ENCODE peak calls at places on chromosomes 12 and 14, in six cellular contexts. V is A549, O is BE2C, I is heart right ventricle, H is upper lobe of right lung, F is breast epithelium. P is an unnamed sample. For H3K4me1, the result is how much of the 10 kb centered on the place peaks cover.

GRCh38 chr14:55071051-55071450 is 19.6 kb downstream of the MAPK1IP1L start:
- DNase-seq in V (no peak), O (no peak), I (no peak), H (no peak), F (no peak), P (no peak)

GRCh38 chr12:77925536-77926108 is 94.9 kb downstream of the NAV3 start:
- DNase-seq in V (peak), O (peak), I (peak), H (peak), F (peak), P (peak)

GRCh38 chr14:88229428-88229827 is 93.6 kb downstream of the KCNK10 start:
- DNase-seq in V (no peak), O (no peak), I (no peak), H (no peak), F (no peak), P (no peak)

GRCh38 chr12:117439531-117440001 is 78.1 kb upstream of the NOS1 start:
- DNase-seq in V (no peak), O (peak), I (peak), H (no peak), F (no peak), P (no peak)

GRCh38 chr14:41607119-41607785 is 576 bp downstream of the LRFN5 start:
- DNase-seq in V (no peak), O (no peak), I (no peak), H (no peak), F (no peak), P (no peak)

GRCh38 chr12:124412646-124413015 is 117.7 kb downstream of the RFLNA start:
- DNase-seq in V (no peak), O (no peak), I (no peak), H (no peak), F (no peak), P (no peak)

GRCh38 chr12:107320929-107321618 is 227.7 kb upstream of the CRY1 start:
- DNase-seq in V (peak), O (no peak), I (no peak), H (no peak), F (no peak), P (no peak)

GRCh38 chr14:99075061-99075460 is 196.9 kb downstream of the BCL11B start:
- DNase-seq in V (no peak), O (no peak), I (no peak), H (no peak), F (no peak), P (peak)

GRCh38 chr12:51773145-51773869 is 75.2 kb downstream of the FIGNL2 start:
- DNase-seq in V (peak), O (no peak), I (no peak), H (no peak), F (no peak), P (no peak)

GRCh38 chr14:83419420-83419819 is 1885.8 kb upstream of the SEL1L start:
- DNase-seq in V (no peak), O (no peak), I (no peak), H (peak), F (no peak), P (no peak)

GRCh38 chr12:90036641-90037040 is 328.0 kb upstream of the ATP2B1 start:
- DNase-seq in V (no peak), O (no peak), I (no peak), H (no peak), F (no peak), P (no peak)

GRCh38 chr14:52061890-52062289 is 7.0 kb downstream of the NID2 start:
- DNase-seq in V (no peak), O (no peak), I (no peak), H (no peak), F (no peak), P (no peak)

GRCh38 chr14:92603309-92604257 is 90.0 kb downstream of the RIN3 start:
- DNase-seq in V (peak), O (no peak), I (peak), H (peak), F (no peak), P (no peak)

GRCh38 chr12:40154381-40154780 is 48.5 kb upstream of the SLC2A13 start:
- DNase-seq in V (no peak), O (no peak), I (no peak), H (no peak), F (no peak), P (no peak)

GRCh38 chr14:34301107-34301734 is 160.8 kb downstream of the SPTSSA start:
- DNase-seq in V (peak), O (peak), I (no peak), H (no peak), F (no peak), P (peak)

GRCh38 chr12:54164402-54165145 is 24.2 kb downstream of the SMUG1 start:
- DNase-seq in V (no peak), O (peak), I (no peak), H (no peak), F (no peak), P (no peak)

GRCh38 chr14:64628940-64629403 is 75.3 kb upstream of the PLEKHG3 start:
- DNase-seq in V (peak), O (no peak), I (no peak), H (no peak), F (no peak), P (no peak)

GRCh38 chr14:67722293-67722692 is 20.6 kb downstream of the RDH12 start:
- DNase-seq in V (no peak), O (peak), I (peak), H (no peak), F (no peak), P (no peak)

GRCh38 chr14:53954551-53955233 is 1.9 kb downstream of the BMP4 start:
- DNase-seq in V (peak), O (no peak), I (peak), H (peak), F (no peak), P (peak)

GRCh38 chr12:19002192-19002591 is 127.3 kb upstream of the PLEKHA5 start:
- DNase-seq in V (no peak), O (no peak), I (no peak), H (no peak), F (no peak), P (no peak)

GRCh38 chr12:128382946-128383739 is 116.2 kb downstream of the TMEM132C start:
- DNase-seq in V (no peak), O (no peak), I (no peak), H (no peak), F (no peak), P (no peak)

GRCh38 chr14:29814153-29815057 is 113.2 kb downstream of the PRKD1 start:
- DNase-seq in V (no peak), O (no peak), I (peak), H (no peak), F (no peak), P (no peak)

GRCh38 chr14:21068521-21069387 is 1.4 kb upstream of the ARHGEF40 start:
- DNase-seq in V (peak), O (peak), I (peak), H (no peak), F (no peak), P (peak)

GRCh38 chr12:49580572-49581535 is 12.9 kb upstream of the MCRS1 start:
- DNase-seq in V (peak), O (peak), I (peak), H (no peak), F (no peak), P (peak)

GRCh38 chr12:31325524-31325875 is 450 bp downstream of the SINHCAF start:
- DNase-seq in V (peak), O (no peak), I (peak), H (no peak), F (no peak), P (peak)

GRCh38 chr14:31159682-31160296 is 47.8 kb downstream of the HECTD1 start:
- DNase-seq in V (peak), O (no peak), I (no peak), H (no peak), F (no peak), P (peak)

GRCh38 chr12:52526511-52526951 is 6.3 kb upstream of the KRT5 start:
- DNase-seq in V (no peak), O (no peak), I (no peak), H (no peak), F (no peak), P (no peak)

GRCh38 chr12:108620236-108620879 is 13.3 kb downstream of the SELPLG start:
- DNase-seq in V (peak), O (no peak), I (no peak), H (no peak), F (no peak), P (no peak)

GRCh38 chr14:74240794-74241610 is 1.8 kb downstream of the VSX2 start:
- DNase-seq in V (no peak), O (no peak), I (no peak), H (no peak), F (no peak), P (no peak)
- H3K4me3 ChIP-seq in V (peak), O (no peak), I (peak), H (peak), F (peak), P (peak)

GRCh38 chr12:120853188-120853587 is 51.0 kb downstream of the SPPL3 start:
- DNase-seq in V (no peak), O (no peak), I (no peak), H (no peak), F (no peak), P (no peak)

GRCh38 chr12:120858306-120859088 is 45.7 kb downstream of the SPPL3 start:
- DNase-seq in V (no peak), O (no peak), I (no peak), H (no peak), F (no peak), P (no peak)

GRCh38 chr12:120856980-120857379 is 47.2 kb downstream of the SPPL3 start:
- DNase-seq in V (no peak), O (no peak), I (no peak), H (no peak), F (no peak), P (no peak)

GRCh38 chr12:120854804-120855203 is 49.4 kb downstream of the SPPL3 start:
- DNase-seq in V (no peak), O (no peak), I (no peak), H (no peak), F (no peak), P (no peak)

GRCh38 chr12:120855823-120856589 is 48.2 kb downstream of the SPPL3 start:
- DNase-seq in V (no peak), O (no peak), I (no peak), H (no peak), F (no peak), P (no peak)
- H3K4me1 ChIP-seq in V (under half), O (under half), I (under half), H (under half), F (under half), P (under half)

DNA sequence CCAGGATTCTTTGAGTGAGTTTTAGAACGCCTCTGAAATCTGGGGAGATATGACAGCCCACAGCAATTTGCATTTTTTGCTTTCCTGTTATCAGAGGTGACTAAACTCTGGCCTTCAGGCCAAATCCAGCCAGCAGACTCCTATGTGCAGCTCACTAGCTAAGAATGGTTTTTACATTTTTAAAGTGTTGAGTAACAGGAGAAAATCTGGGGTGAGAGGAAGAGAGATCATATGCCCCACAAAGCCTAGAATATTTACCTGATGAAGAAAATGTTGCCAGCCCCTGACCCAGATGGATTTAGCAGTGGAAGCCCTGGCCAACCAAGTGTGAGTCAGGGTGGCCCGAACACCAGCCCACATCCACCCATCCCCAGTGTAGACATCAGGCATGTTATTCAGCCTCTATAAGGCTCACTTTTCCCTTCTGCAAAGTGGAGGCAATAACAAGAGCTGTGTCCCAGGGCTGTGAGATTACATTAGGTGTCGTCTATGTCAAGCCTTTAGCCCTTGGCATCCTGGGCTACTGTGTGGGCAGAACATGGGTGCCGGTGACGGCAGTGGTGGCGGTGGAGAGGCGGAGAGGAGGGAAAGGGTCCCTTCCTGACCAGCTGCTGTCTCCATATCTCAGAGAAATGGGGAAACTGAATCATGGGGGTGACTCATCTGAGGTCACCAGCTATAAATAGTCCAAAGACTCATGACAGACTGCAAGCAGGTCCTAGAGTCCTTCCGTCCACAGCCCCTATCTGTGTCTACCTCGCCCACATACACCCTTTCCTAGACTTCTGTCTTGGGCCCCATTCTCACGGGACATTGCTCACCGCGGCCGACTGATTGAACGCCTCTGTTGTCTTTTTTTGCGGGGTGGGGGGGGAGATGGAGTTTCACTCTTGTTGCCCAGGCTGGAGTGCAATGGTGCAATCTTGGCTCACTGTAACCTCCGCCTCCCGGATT is 32.6 kb upstream of the CD9 start:
- DNase-seq in V (peak), O (no peak), I (peak), H (peak), F (no peak), P (peak)
- H3K4me3 ChIP-seq in V (no peak), O (no peak), I (no peak), H (no peak), F (no peak), P (no peak)

GRCh38 chr12:55933799-55934174 is 2.8 kb downstream of the DGKA start:
- DNase-seq in V (no peak), O (no peak), I (no peak), H (no peak), F (no peak), P (no peak)

GRCh38 chr12:55935742-55936151 is 4.8 kb downstream of the DGKA start:
- DNase-seq in V (no peak), O (no peak), I (peak), H (peak), F (no peak), P (no peak)

GRCh38 chr12:55934343-55934742 is 3.4 kb downstream of the DGKA start:
- DNase-seq in V (no peak), O (no peak), I (no peak), H (no peak), F (no peak), P (no peak)

GRCh38 chr12:55933158-55933798 is 2.3 kb downstream of the DGKA start:
- DNase-seq in V (peak), O (no peak), I (no peak), H (no peak), F (no peak), P (peak)

DNA sequence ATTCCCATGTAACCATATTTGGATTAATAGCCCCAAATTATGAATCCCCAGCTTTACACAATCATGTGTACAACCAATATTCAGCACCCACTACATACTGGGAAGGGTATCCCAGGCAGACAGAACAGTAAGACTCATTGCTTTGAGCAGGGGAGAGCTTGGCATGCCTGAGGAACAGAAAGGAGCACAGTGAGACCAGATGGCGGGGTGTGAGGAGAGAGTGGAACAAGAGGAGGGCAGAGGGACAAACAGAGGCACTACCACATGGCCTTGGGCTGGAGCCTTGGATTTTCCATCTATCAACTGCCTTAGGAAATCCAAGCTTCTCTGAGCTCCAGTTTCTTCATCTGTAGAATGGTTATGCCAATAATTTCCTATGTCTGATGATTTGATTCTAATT is 3.8 kb downstream of the DGKA start:
- DNase-seq in V (no peak), O (no peak), I (no peak), H (no peak), F (no peak), P (no peak)
- H3K4me1 ChIP-seq in V (under half), O (under half), I (under half), H (under half), F (under half), P (under half)

DNA sequence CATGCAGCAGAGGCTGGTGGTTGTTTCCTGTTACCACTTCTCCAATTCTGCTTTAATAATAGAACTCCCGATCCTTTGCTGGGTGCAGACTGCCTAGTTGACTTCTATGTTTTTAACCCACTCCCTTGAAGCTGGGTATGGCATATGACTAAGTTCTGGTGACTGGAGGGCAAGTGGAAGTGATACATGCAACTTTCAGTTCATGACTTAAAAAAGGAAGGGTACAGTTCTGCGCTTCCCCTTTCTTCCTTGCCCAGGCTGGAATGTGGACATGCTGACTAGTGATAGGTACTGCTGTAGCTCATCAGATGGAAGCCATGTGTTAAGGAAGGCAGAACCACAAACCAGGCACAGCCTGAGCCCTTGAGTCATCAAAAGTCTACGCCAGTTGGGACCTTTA is 2.4 kb upstream of the A2M start:
- DNase-seq in V (no peak), O (no peak), I (no peak), H (no peak), F (no peak), P (no peak)
- H3K4me3 ChIP-seq in V (no peak), O (no peak), I (no peak), H (no peak), F (no peak), P (no peak)

P was measured in colonic mucosa.